ENCODE peak calls at places on chromosomes 6 and 20, in nine cellular contexts. K is lung microvascular endothelial cell; D is CD8-positive, alpha-beta T cell; X is left ventricle myocardium inferior; F is caudate nucleus; E is NCI-H146; T is NK-92 treated with Interleukin-12 subunit alpha and Interleukin-12 subunit beta, amount 100 ng/mL, for 24 hours; G is GM23338; Y is GM06990. O is an unnamed sample.
A peak's percentile ranks its signal among the peaks of the same experiment; 100 is the strongest.

GRCh38 chr6:47168176-47168575 is 126.0 kb upstream of the ADGRF1 start:
- DNase-seq in K (peak; percentile 2), D (no peak), X (peak; percentile 28), F (no peak), E (peak; percentile 44), T (no peak), G (no peak), Y (no peak), O (no peak)

GRCh38 chr6:104640761-104641160 is 219.0 kb downstream of the HACE1 start:
- DNase-seq in K (no peak), D (no peak), X (no peak), F (no peak), E (no peak), T (no peak), G (no peak), Y (no peak), O (no peak)

GRCh38 chr6:110996661-110997060 is 14.8 kb downstream of the RPF2 start:
- DNase-seq in K (no peak), D (no peak), X (no peak), F (no peak), E (no peak), T (no peak), G (no peak), Y (no peak), O (no peak)

GRCh38 chr6:144023216-144023615 is 15.2 kb upstream of the PLAGL1 start:
- DNase-seq in K (no peak), D (no peak), X (no peak), F (no peak), E (no peak), T (no peak), G (peak; percentile 4), Y (no peak), O (no peak)

GRCh38 chr6:109342564-109342963 is 39.7 kb downstream of the CD164 start:
- DNase-seq in K (peak; percentile 32), D (no peak), X (no peak), F (no peak), E (no peak), T (no peak), G (no peak), Y (no peak), O (no peak)

GRCh38 chr6:135159531-135159930 is 21.6 kb upstream of the MYB start:
- DNase-seq in K (no peak), D (no peak), X (no peak), F (no peak), E (no peak), T (peak; percentile 71), G (no peak), Y (peak; percentile 43), O (no peak)

GRCh38 chr20:45405566-45406259 is 2.4 kb upstream of the DBNDD2 start:
- DNase-seq in K (peak; percentile 14), D (peak; percentile 17), X (peak; percentile 60), F (peak; percentile 14), E (peak; percentile 54), T (no peak), G (peak; percentile 67), Y (no peak), O (no peak)

GRCh38 chr6:129686941-129687627 is 22.9 kb downstream of the ARHGAP18 start:
- DNase-seq in K (no peak), D (peak; percentile 38), X (no peak), F (no peak), E (no peak), T (peak; percentile 50), G (no peak), Y (peak; percentile 52), O (no peak)

GRCh38 chr20:20969701-20970100 is 136.5 kb downstream of the LINC00237 start:
- DNase-seq in K (no peak), D (no peak), X (no peak), F (no peak), E (no peak), T (no peak), G (no peak), Y (no peak), O (no peak)

GRCh38 chr6:3838992-3839867 is 9.9 kb upstream of the FAM50B start:
- DNase-seq in K (no peak), D (no peak), X (no peak), F (no peak), E (no peak), T (no peak), G (no peak), Y (no peak), O (no peak)

GRCh38 chr6:155125916-155126315 is 130.8 kb downstream of the TIAM2 start:
- DNase-seq in K (peak; percentile 53), D (no peak), X (no peak), F (no peak), E (no peak), T (no peak), G (no peak), Y (no peak), O (no peak)

GRCh38 chr6:155290491-155290890 is 23.8 kb downstream of the TFB1M start:
- DNase-seq in K (no peak), D (no peak), X (no peak), F (no peak), E (no peak), T (no peak), G (no peak), Y (no peak), O (no peak)

GRCh38 chr6:45721665-45722064 is 294.0 kb downstream of the CLIC5 start:
- DNase-seq in K (no peak), D (no peak), X (no peak), F (no peak), E (no peak), T (no peak), G (peak; percentile 53), Y (no peak), O (no peak)

GRCh38 chr6:165227644-165228329 is 81.6 kb downstream of the C6orf118 start:
- DNase-seq in K (no peak), D (no peak), X (no peak), F (no peak), E (no peak), T (no peak), G (no peak), Y (no peak), O (no peak)

GRCh38 chr6:103522045-103522444 is 1337.7 kb downstream of the HACE1 start:
- DNase-seq in K (no peak), D (no peak), X (no peak), F (no peak), E (no peak), T (no peak), G (peak; percentile 48), Y (no peak), O (no peak)

GRCh38 chr6:139028242-139028657 is 295 bp upstream of the ABRACL start:
- DNase-seq in K (no peak), D (no peak), X (no peak), F (no peak), E (no peak), T (no peak), G (peak; percentile 92), Y (no peak), O (no peak)

GRCh38 chr20:62241501-62241900 is 3.2 kb downstream of the OSBPL2 start:
- DNase-seq in K (no peak), D (no peak), X (no peak), F (no peak), E (no peak), T (no peak), G (no peak), Y (no peak), O (no peak)

GRCh38 chr6:127077886-127078285 is 40.6 kb upstream of the RSPO3 start:
- DNase-seq in K (no peak), D (no peak), X (no peak), F (no peak), E (no peak), T (no peak), G (no peak), Y (no peak), O (no peak)

GRCh38 chr20:539848-540247 is 3.7 kb downstream of the CSNK2A1 start:
- DNase-seq in K (peak; percentile 74), D (no peak), X (no peak), F (no peak), E (no peak), T (no peak), G (peak; percentile 63), Y (no peak), O (no peak)

GRCh38 chr20:43863821-43864544 is 50.7 kb upstream of the TOX2 start:
- DNase-seq in K (no peak), D (no peak), X (no peak), F (no peak), E (no peak), T (no peak), G (no peak), Y (no peak), O (no peak)

GRCh38 chr6:31368461-31368860 is 11.5 kb upstream of the HLA-B start:
- DNase-seq in K (no peak), D (no peak), X (no peak), F (no peak), E (no peak), T (no peak), G (no peak), Y (no peak), O (no peak)

GRCh38 chr6:28567506-28567905 is 41.8 kb downstream of the GPX5 start:
- DNase-seq in K (no peak), D (no peak), X (no peak), F (no peak), E (no peak), T (no peak), G (no peak), Y (no peak), O (no peak)

GRCh38 chr20:57840066-57840465 is 130.3 kb upstream of the PMEPA1 start:
- DNase-seq in K (no peak), D (no peak), X (no peak), F (no peak), E (no peak), T (no peak), G (no peak), Y (no peak), O (no peak)

GRCh38 chr20:41574802-41575389 is 43.3 kb downstream of the CHD6 start:
- DNase-seq in K (no peak), D (no peak), X (no peak), F (no peak), E (no peak), T (no peak), G (peak; percentile 83), Y (no peak), O (no peak)

GRCh38 chr20:8454137-8454712 is 322.2 kb downstream of the PLCB1 start:
- DNase-seq in K (peak; percentile 85), D (no peak), X (no peak), F (no peak), E (peak; percentile 60), T (no peak), G (peak; percentile 66), Y (no peak), O (no peak)

GRCh38 chr6:129607581-129608186 is 102.3 kb downstream of the ARHGAP18 start:
- DNase-seq in K (no peak), D (no peak), X (no peak), F (no peak), E (peak; percentile 85), T (no peak), G (no peak), Y (peak; percentile 16), O (no peak)

GRCh38 chr6:42338573-42339218 is 113.0 kb downstream of the TRERF1 start:
- DNase-seq in K (peak; percentile 93), D (no peak), X (no peak), F (no peak), E (no peak), T (no peak), G (no peak), Y (no peak), O (no peak)

GRCh38 chr6:162849269-162849668 is 121.5 kb downstream of the PACRG start:
- DNase-seq in K (no peak), D (no peak), X (no peak), F (no peak), E (no peak), T (no peak), G (peak; percentile 23), Y (no peak), O (no peak)

GRCh38 chr20:62370115-62370806 is 3.1 kb upstream of the LAMA5 start:
- DNase-seq in K (no peak), D (no peak), X (no peak), F (no peak), E (no peak), T (no peak), G (no peak), Y (no peak), O (no peak)

GRCh38 chr6:78505178-78505577 is 362.2 kb upstream of the IRAK1BP1 start:
- DNase-seq in K (peak; percentile 27), D (no peak), X (no peak), F (no peak), E (no peak), T (no peak), G (no peak), Y (no peak), O (no peak)

GRCh38 chr6:129863664-129864063 is 2.5 kb upstream of the TMEM244 start:
- DNase-seq in K (no peak), D (no peak), X (no peak), F (no peak), E (no peak), T (no peak), G (no peak), Y (no peak), O (no peak)